ENCODE peak calls at places on chromosome 1, in ten cellular contexts. C is EH; Y is OCI-LY7; S is stimulated activated CD8-positive, alpha-beta memory T cell treated with anti-CD3 and anti-CD28 coated beads, Interleukin-7, amount 100 ng/mL, for 1 hour; J is uterus; B is AG08395; N is G401; I is activated naive CD8-positive, alpha-beta T cell treated with anti-CD3 and anti-CD28 coated beads for 36 hours; A is T-helper 22 cell; Q is HT1080. V is an unnamed sample.

GRCh38 chr1:1170891-1171550 is 2.7 kb upstream of the TTLL10 start:
- DNase-seq in Q (no peak), S (no peak), B (no peak), Y (no peak), J (no peak), A (no peak), I (no peak), N (no peak), C (no peak), V (no peak)

GRCh38 chr1:181554465-181554864 is 71.1 kb downstream of the CACNA1E start:
- DNase-seq in B (no peak), Q (no peak), N (no peak), A (no peak), S (no peak), C (no peak), I (no peak), J (no peak), Y (no peak), V (no peak)

GRCh38 chr1:236073307-236073897 is 8.5 kb upstream of the NID1 start:
- DNase-seq in Y (no peak), J (no peak), B (no peak), C (no peak), N (no peak), A (no peak), S (no peak), I (no peak), Q (no peak), V (no peak)

GRCh38 chr1:182170941-182171461 is 109.5 kb upstream of the ZNF648 start:
- DNase-seq in S (no peak), Y (no peak), I (no peak), N (no peak), Q (no peak), A (no peak), C (no peak), J (no peak), B (no peak), V (no peak)

GRCh38 chr1:6162773-6163172 is 17.3 kb downstream of the CHD5 start:
- DNase-seq in A (no peak), S (no peak), J (no peak), Q (no peak), Y (no peak), I (no peak), C (no peak), B (no peak), N (peak), V (peak)

GRCh38 chr1:93628682-93629081 is 53.0 kb downstream of the BCAR3 start:
- DNase-seq in Q (no peak), S (no peak), I (no peak), Y (no peak), N (no peak), A (no peak), C (peak), J (no peak), B (no peak), V (no peak)

GRCh38 chr1:198676253-198676652 is 37.4 kb downstream of the PTPRC start:
- DNase-seq in J (no peak), Q (no peak), N (no peak), Y (peak), B (no peak), I (no peak), C (no peak), A (no peak), S (no peak), V (no peak)

GRCh38 chr1:8211620-8212442 is 106.1 kb upstream of the SLC45A1 start:
- DNase-seq in N (no peak), S (no peak), J (no peak), B (peak), C (peak), Y (no peak), A (no peak), I (no peak), Q (peak), V (no peak)